ENCODE peak calls at places on chromosome 13, in four cellular contexts. L is mammary epithelial cell, O is breast epithelium, E is heart left ventricle. G is an unnamed sample.

GRCh38 chr13:94640676-94641075 is 39.0 kb downstream of the GPR180 start:
- DNase-seq in O (no peak), L (peak; percentile 41), E (no peak), G (no peak)

GRCh38 chr13:26344980-26345379 is 91.1 kb downstream of the CDK8 start:
- DNase-seq in L (no peak), E (no peak), O (no peak), G (no peak)

GRCh38 chr13:34620073-34620858 is 321.8 kb upstream of the NBEA start:
- DNase-seq in L (no peak), O (no peak), E (no peak), G (no peak)

GRCh38 chr13:48875071-48875470 is 100.6 kb upstream of the FNDC3A start:
- DNase-seq in L (no peak), O (no peak), E (no peak), G (no peak)

GRCh38 chr13:64884976-64885375 is 2345.2 kb downstream of the PCDH9 start:
- DNase-seq in E (no peak), L (no peak), O (no peak), G (no peak)

GRCh38 chr13:23770428-23770827 is 118.8 kb downstream of the MIPEP start:
- DNase-seq in O (no peak), E (no peak), L (no peak), G (no peak)

GRCh38 chr13:42925626-42926025 is 66.4 kb downstream of the EPSTI1 start:
- DNase-seq in E (no peak), L (no peak), O (no peak), G (no peak)

GRCh38 chr13:27926644-27927434 is 7.0 kb downstream of the PDX1 start:
- DNase-seq in E (no peak), O (no peak), L (no peak), G (no peak)

GRCh38 chr13:76882431-76882830 is 3.8 kb downstream of the KCTD12 start:
- DNase-seq in O (no peak), L (no peak), E (no peak), G (peak; percentile 69)

GRCh38 chr13:112970552-112971287 is 1.7 kb downstream of the MCF2L start:
- DNase-seq in E (peak; percentile 20), O (no peak), L (no peak), G (no peak)

GRCh38 chr13:112967666-112968379 is 1.2 kb upstream of the MCF2L start:
- DNase-seq in E (peak; percentile 24), L (peak; percentile 35), O (peak; percentile 22), G (no peak)

GRCh38 chr13:112969692-112970338 is 801 bp downstream of the MCF2L start:
- DNase-seq in O (no peak), E (no peak), L (no peak), G (no peak)

GRCh38 chr13:112968380-112968909 is 569 bp upstream of the MCF2L start:
- DNase-seq in E (peak; percentile 78), O (peak; percentile 69), L (no peak), G (no peak)

DNA sequence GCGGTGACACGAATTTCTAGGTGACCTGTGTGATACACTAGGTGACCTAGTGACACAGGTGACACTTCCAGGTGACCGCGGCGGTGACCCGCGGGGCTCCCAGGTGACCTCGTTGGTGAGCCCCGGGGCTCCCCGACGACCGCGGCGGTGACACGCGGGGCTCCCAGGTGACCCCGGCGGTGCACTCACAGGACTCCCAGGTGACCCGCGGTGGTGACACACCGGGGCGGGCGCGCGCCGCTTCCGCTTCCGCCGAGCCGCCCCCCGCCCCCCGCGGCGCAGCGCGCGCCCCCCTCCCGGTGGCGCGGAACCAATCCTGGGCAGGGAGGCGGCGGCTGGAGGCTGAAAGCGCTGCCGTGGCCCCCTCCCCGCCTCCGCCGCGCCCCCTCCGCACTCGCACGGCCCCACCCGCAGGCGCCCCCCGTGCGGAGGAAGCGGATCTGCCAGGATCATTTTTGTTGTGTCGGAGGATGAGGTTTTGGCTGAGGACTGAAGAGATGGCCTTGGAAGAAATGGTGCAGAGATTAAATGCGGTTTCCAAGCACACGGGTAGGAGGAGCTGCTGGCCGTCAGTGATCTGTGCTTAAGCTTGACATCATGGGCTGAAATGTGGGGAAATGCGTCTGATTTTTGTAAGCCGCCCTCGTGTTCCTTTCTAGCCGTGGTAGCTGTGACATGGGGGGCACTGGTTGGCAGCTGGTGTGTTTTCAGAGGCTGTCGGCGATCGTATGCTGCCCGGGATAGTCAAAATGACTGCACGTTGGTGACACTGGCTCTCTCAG is at the start of gene MCF2L:
- DNase-seq in E (peak; percentile 63), L (no peak), O (peak; percentile 48), G (peak; percentile 53)
- TF ChIP-seq CTCF in E (peak; percentile 35), L (no peak), O (no peak), G (peak; percentile 14)

GRCh38 chr13:39402221-39402620 is 200.8 kb downstream of the LHFPL6 start:
- DNase-seq in O (no peak), L (no peak), E (no peak), G (no peak)

GRCh38 chr13:39405107-39405506 is 197.9 kb downstream of the LHFPL6 start:
- DNase-seq in E (no peak), O (no peak), L (no peak), G (no peak)

GRCh38 chr13:39401756-39402155 is 201.2 kb downstream of the LHFPL6 start:
- DNase-seq in E (no peak), O (no peak), L (no peak), G (no peak)

GRCh38 chr13:39397866-39398265 is 205.1 kb downstream of the LHFPL6 start:
- DNase-seq in L (no peak), E (no peak), O (no peak), G (no peak)

DNA sequence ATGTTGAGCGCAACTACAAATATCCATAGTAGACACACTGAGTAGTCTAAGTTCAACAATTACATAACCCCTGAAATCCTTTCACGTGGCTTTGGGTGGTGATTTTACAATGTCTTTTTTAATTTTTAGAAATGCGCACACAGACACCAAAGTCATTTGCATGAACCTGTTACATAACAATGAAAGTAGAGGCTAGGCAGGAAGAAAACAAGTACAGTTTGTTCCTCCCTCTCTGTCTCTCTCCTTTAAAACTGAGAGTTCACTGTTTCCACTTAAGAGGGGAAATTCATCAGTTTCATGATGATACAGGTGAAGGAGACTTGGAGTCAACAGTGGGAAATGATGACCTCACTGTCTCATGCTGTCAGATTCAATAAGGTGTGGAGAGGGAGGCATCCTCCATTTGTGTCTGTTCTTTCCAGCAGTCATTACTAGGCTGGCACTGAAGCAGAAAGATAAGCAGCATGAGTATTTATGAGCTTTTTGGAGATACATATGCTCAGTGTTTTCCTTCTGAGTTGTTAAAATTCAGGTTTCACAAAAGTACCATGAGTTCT is 201.8 kb downstream of the LHFPL6 start:
- DNase-seq in E (no peak), O (no peak), L (peak; percentile 63), G (no peak)
- H3K4me3 ChIP-seq in E (no peak overlapping the region), O (no peak overlapping the region), L (no peak overlapping the region), G (no peak overlapping the region)

GRCh38 chr13:32911506-32911905 is 104.7 kb upstream of the KL start:
- DNase-seq in L (peak; percentile 51), O (no peak), E (no peak), G (peak; percentile 50)
- TF ChIP-seq CTCF in L (peak; percentile 52), O (no peak), E (peak; percentile 20), G (peak; percentile 53)

GRCh38 chr13:98041081-98041820 is 87.8 kb downstream of the IPO5 start:
- DNase-seq in O (no peak), L (peak; percentile 48), E (no peak), G (peak; percentile 28)
- H3K4me3 ChIP-seq in O (no peak overlapping the region), L (no peak overlapping the region), E (no peak overlapping the region), G (no peak overlapping the region)

G was measured in cardiac fibroblast.